ENCODE peak calls at places on chromosomes 11 and 22, in six cellular contexts. O, X, N, T, C and Y are unnamed samples.

GRCh38 chr22:24592846-24593809 is at the start of gene LRRC75B:
- DNase-seq in N (peak; percentile 46), C (peak; percentile 24), X (peak; percentile 92), O (peak; percentile 77), T (peak; percentile 85), Y (peak; percentile 84)

GRCh38 chr22:30074994-30075393 is 5.3 kb upstream of the HORMAD2 start:
- DNase-seq in N (no peak), T (no peak), X (no peak), O (no peak), C (no peak), Y (no peak)

GRCh38 chr22:46096706-46097230 is 53.6 kb upstream of the PPARA start:
- DNase-seq in C (no peak), T (no peak), X (no peak), O (no peak), N (no peak), Y (no peak)

GRCh38 chr11:2774173-2775082 is 74.6 kb upstream of the KCNQ1OT1 start:
- DNase-seq in X (no peak), T (no peak), C (no peak), N (no peak), O (no peak), Y (no peak)

GRCh38 chr11:114232400-114233070 is 63.7 kb upstream of the NNMT start:
- DNase-seq in T (no peak), O (peak; percentile 96), N (no peak), X (no peak), C (no peak), Y (no peak)

GRCh38 chr11:14809466-14809865 is 82.6 kb downstream of the CYP2R1 start:
- DNase-seq in T (peak; percentile 34), X (no peak), O (no peak), C (no peak), N (no peak), Y (no peak)

GRCh38 chr11:110126936-110127335 is 33.7 kb downstream of the ZC3H12C start:
- DNase-seq in X (peak; percentile 54), C (peak; percentile 79), O (no peak), N (no peak), T (no peak), Y (peak; percentile 27)

GRCh38 chr11:79076526-79077115 is 364.2 kb downstream of the TENM4 start:
- DNase-seq in N (no peak), T (no peak), C (peak; percentile 34), O (no peak), X (peak; percentile 50), Y (peak; percentile 46)

GRCh38 chr11:33157103-33158027 is 3.9 kb downstream of the CSTF3 start:
- DNase-seq in T (no peak), N (no peak), C (no peak), X (no peak), O (no peak), Y (no peak)

GRCh38 chr11:15867886-15868285 is 488.5 kb downstream of the SOX6 start:
- DNase-seq in O (no peak), X (no peak), C (no peak), N (no peak), T (no peak), Y (peak; percentile 58)

GRCh38 chr22:25177226-25177625 is 22.4 kb upstream of the CRYBB3 start:
- DNase-seq in C (no peak), X (no peak), T (no peak), N (no peak), O (no peak), Y (no peak)

GRCh38 chr11:95799531-95799930 is 9.2 kb downstream of the CEP57 start:
- DNase-seq in X (no peak), O (no peak), C (no peak), N (no peak), T (no peak), Y (no peak)

GRCh38 chr11:118241191-118242098 is 10.7 kb downstream of the MPZL3 start:
- DNase-seq in N (no peak), O (no peak), C (peak; percentile 68), X (peak; percentile 38), T (no peak), Y (peak; percentile 10)

GRCh38 chr11:78653294-78653909 is 78.7 kb upstream of the NARS2 start:
- DNase-seq in C (no peak), N (no peak), O (no peak), T (no peak), X (no peak), Y (no peak)

GRCh38 chr11:91749231-91749630 is 475.4 kb upstream of the FAT3 start:
- DNase-seq in O (no peak), N (no peak), X (no peak), T (no peak), C (no peak), Y (no peak)

GRCh38 chr11:116703421-116703820 is 69.4 kb downstream of the BUD13 start:
- DNase-seq in T (no peak), X (peak; percentile 94), O (peak; percentile 63), C (no peak), N (no peak), Y (peak; percentile 9)

GRCh38 chr11:88508808-88509581 is 171.5 kb upstream of the CTSC start:
- DNase-seq in O (no peak), N (no peak), C (peak; percentile 17), T (no peak), X (peak; percentile 69), Y (peak; percentile 49)

GRCh38 chr22:25021976-25022711 is 69.6 kb downstream of the KIAA1671 start:
- DNase-seq in O (no peak), N (no peak), T (no peak), X (peak; percentile 76), C (no peak), Y (no peak)

GRCh38 chr11:116505466-116506247 is 267.1 kb downstream of the BUD13 start:
- DNase-seq in O (no peak), X (no peak), T (no peak), N (no peak), C (no peak), Y (no peak)

GRCh38 chr22:45270095-45271020 is 14.4 kb upstream of the UPK3A start:
- DNase-seq in X (no peak), O (no peak), T (no peak), N (no peak), C (no peak), Y (no peak)

GRCh38 chr11:134712228-134713145 is 300.4 kb upstream of the B3GAT1 start:
- DNase-seq in N (no peak), T (no peak), X (no peak), O (no peak), C (no peak), Y (no peak)

GRCh38 chr11:82797595-82797971 is 63.9 kb upstream of the FAM181B start:
- DNase-seq in X (no peak), T (no peak), C (no peak), O (no peak), N (no peak), Y (no peak)

GRCh38 chr11:118164885-118165284 is 11.6 kb downstream of the SCN2B start:
- DNase-seq in O (no peak), N (no peak), X (no peak), T (no peak), C (no peak), Y (no peak)

GRCh38 chr22:22880645-22881044 is 7.0 kb upstream of the IGLL5 start:
- DNase-seq in T (no peak), O (no peak), N (no peak), X (no peak), C (no peak), Y (no peak)

GRCh38 chr22:22881116-22882032 is 6.2 kb upstream of the IGLL5 start:
- DNase-seq in T (no peak), X (no peak), O (no peak), C (peak; percentile 55), N (no peak), Y (no peak)

GRCh38 chr22:22883090-22883727 is 4.4 kb upstream of the IGLL5 start:
- DNase-seq in C (no peak), X (no peak), T (no peak), O (no peak), N (no peak), Y (no peak)

GRCh38 chr22:22884010-22884887 is 3.4 kb upstream of the IGLL5 start:
- DNase-seq in T (peak; percentile 45), O (peak; percentile 52), X (peak; percentile 88), C (peak; percentile 83), N (no peak), Y (peak; percentile 3)

GRCh38 chr22:22882033-22882717 is 5.4 kb upstream of the IGLL5 start:
- DNase-seq in C (peak; percentile 3), O (no peak), X (peak; percentile 11), T (no peak), N (no peak), Y (no peak)
- H3K4me1 ChIP-seq in C (no peaks in the 10 kb centered on the region), O (no peaks in the 10 kb centered on the region), X (no peaks in the 10 kb centered on the region), T (no peaks in the 10 kb centered on the region), N (no peaks in the 10 kb centered on the region), Y (no peaks in the 10 kb centered on the region)

GRCh38 chr11:10498426-10499250 is 42.3 kb downstream of the RNF141 start:
- DNase-seq in X (no peak), O (no peak), N (no peak), T (no peak), C (no peak), Y (no peak)

GRCh38 chr11:10498022-10498400 is 42.9 kb downstream of the AMPD3 start:
- DNase-seq in C (no peak), T (no peak), O (no peak), X (no peak), N (no peak), Y (no peak)

GRCh38 chr11:10500757-10501684 is 40.0 kb downstream of the RNF141 start:
- DNase-seq in C (peak; percentile 59), T (no peak), O (no peak), N (no peak), X (no peak), Y (no peak)

GRCh38 chr11:10500263-10500601 is 40.8 kb downstream of the RNF141 start:
- DNase-seq in N (no peak), O (no peak), T (no peak), C (no peak), X (no peak), Y (no peak)

GRCh38 chr11:10499452-10500262 is 41.3 kb downstream of the RNF141 start:
- DNase-seq in T (no peak), O (no peak), N (no peak), C (no peak), X (no peak), Y (no peak)
- H4K8ac ChIP-seq in T (no peak overlapping the region), O (no peak overlapping the region), N (no peak overlapping the region), C (no peak overlapping the region), X (no peak overlapping the region), Y (no peak overlapping the region)

DNA sequence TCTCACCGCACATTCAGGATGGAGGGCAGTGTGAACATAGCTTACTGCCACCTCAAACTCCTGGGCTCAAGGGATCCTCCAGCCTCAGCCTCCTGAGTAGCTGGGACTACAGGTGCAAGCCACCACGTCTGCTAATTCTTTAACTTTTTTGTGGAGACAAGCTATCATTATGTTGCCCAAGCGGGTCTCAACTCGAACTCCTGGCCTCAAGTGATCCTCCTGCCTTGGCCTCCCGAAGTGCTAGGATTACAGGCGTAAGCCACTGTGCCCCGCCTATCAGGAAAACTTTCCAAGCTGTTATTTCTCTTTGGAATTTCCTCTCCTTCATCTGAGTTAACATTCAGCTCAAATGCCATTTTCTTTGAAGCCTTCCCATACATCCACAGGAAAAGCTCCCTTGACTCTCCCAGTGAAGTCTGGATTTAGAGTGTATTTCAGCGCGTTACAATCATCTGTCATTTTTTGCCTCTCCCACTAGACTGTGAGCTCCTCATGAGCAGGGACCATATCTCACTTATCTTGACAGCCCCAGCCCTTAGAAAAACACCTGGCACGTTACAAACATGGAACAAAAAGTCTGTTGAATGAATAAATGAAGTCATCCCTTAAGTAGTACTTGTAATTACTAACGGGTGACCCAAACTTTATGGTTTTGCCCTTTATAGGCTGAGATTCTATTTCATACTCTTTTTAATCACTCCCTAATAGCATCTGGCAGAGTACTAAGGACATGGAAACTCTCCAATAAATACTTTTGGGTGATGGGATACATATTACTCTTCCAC is 2.2 kb downstream of the MRTFA start:
- DNase-seq in C (no peak), N (no peak), T (no peak), O (no peak), X (no peak), Y (no peak)
- H3K4me3 ChIP-seq in C (no peak overlapping the region), N (no peak overlapping the region), T (no peak overlapping the region), O (no peak overlapping the region), X (no peak overlapping the region), Y (peak overlapping the region; percentile 86)

GRCh38 chr11:126357969-126358762 is 2.7 kb downstream of the ST3GAL4 start:
- DNase-seq in X (no peak), N (no peak), O (no peak), C (no peak), T (no peak), Y (no peak)
- H3K4me1 ChIP-seq in X (peaks cover 12% of the 10 kb centered on the region), N (peaks cover 23% of the 10 kb centered on the region), O (peaks cover 27% of the 10 kb centered on the region), C (peaks cover 15% of the 10 kb centered on the region), T (peaks cover 23% of the 10 kb centered on the region), Y (peaks cover 17% of the 10 kb centered on the region)